ENCODE peak calls at places on chromosomes 13 and 19, in four cellular contexts. Q, X, F and O are unnamed samples. For H3K27me3, the result is how much of the 10 kb centered on the place peaks cover.

GRCh38 chr13:83220241-83220640 is 662.0 kb downstream of the SLITRK1 start:
- DNase-seq in Q (no peak), X (no peak), F (no peak), O (no peak)

GRCh38 chr19:54302252-54302651 is 10.7 kb downstream of the LILRA5 start:
- DNase-seq in Q (no peak), X (no peak), F (no peak), O (no peak)

GRCh38 chr13:110433014-110433413 is 125.9 kb downstream of the COL4A2 start:
- DNase-seq in Q (no peak), X (no peak), F (no peak), O (no peak)

GRCh38 chr13:96946709-96947311 is 47.5 kb downstream of the OXGR1 start:
- DNase-seq in Q (peak), X (no peak), F (no peak), O (no peak)

GRCh38 chr13:32045963-32046785 is 14.6 kb downstream of the FRY start:
- DNase-seq in Q (no peak), X (no peak), F (no peak), O (no peak)

GRCh38 chr13:48320396-48320790 is 16.8 kb downstream of the RB1 start:
- DNase-seq in Q (no peak), X (no peak), F (no peak), O (no peak)

GRCh38 chr19:14164724-14165493 is 28.5 kb upstream of the ASF1B start:
- DNase-seq in Q (no peak), X (no peak), F (no peak), O (no peak)

GRCh38 chr13:95288899-95289500 is 12.3 kb downstream of the ABCC4 start:
- DNase-seq in Q (no peak), X (no peak), F (no peak), O (no peak)

GRCh38 chr19:2077398-2077797 is 18.7 kb downstream of the MOB3A start:
- DNase-seq in Q (no peak), X (no peak), F (no peak), O (no peak)

GRCh38 chr13:105090244-105090643 is 1445.2 kb downstream of the EFNB2 start:
- DNase-seq in Q (no peak), X (no peak), F (no peak), O (no peak)

GRCh38 chr19:4909172-4909896 is at the start of gene UHRF1:
- DNase-seq in Q (peak), X (no peak), F (no peak), O (no peak)

GRCh38 chr13:29105779-29106178 is 285.6 kb downstream of the MTUS2 start:
- DNase-seq in Q (peak), X (no peak), F (no peak), O (no peak)
- TF ChIP-seq CTCF in Q (no peak), X (peak), F (no peak), O (no peak)

GRCh38 chr19:6767081-6767356 is 216 bp downstream of the SH2D3A start:
- DNase-seq in Q (no peak), X (no peak), F (no peak), O (no peak)

GRCh38 chr19:6767357-6768235 is at the start of gene SH2D3A:
- DNase-seq in Q (peak), X (peak), F (peak), O (no peak)

GRCh38 chr19:6765738-6766356 is 1.4 kb downstream of the SH2D3A start:
- DNase-seq in Q (no peak), X (no peak), F (no peak), O (no peak)

GRCh38 chr19:6768236-6768785 is 1.1 kb upstream of the SH2D3A start:
- DNase-seq in Q (no peak), X (no peak), F (no peak), O (no peak)

GRCh38 chr19:6766357-6767080 is 716 bp downstream of the SH2D3A start:
- DNase-seq in Q (no peak), X (no peak), F (no peak), O (no peak)
- H3K4me3 ChIP-seq in Q (peak), X (peak), F (no peak), O (no peak)

DNA sequence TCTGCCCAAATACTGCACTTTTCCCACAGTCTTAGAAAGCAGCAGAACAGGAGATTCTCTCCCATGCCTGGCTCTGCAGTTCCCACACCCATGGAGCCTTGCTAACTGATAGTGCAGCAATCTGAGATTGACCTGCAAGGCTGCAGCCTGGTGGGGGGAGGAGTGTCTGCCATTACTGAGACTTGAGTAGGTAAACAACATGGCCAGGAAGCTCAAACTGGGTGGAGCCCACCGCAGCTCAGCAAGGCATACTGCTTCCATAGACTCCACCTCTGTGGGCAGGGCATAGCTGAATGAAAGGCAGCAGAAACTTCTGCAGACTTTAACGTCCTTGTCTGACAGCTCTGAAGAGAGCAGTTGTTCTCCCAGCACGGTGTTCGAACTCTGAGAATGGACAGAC is 358.5 kb upstream of the PCDH9 start:
- DNase-seq in Q (no peak), X (no peak), F (no peak), O (no peak)
- H3K27me3 ChIP-seq in Q (under half), X (under half), F (under half), O (under half)

GRCh38 chr13:93233997-93234416 is 7.4 kb downstream of the GPC6 start:
- DNase-seq in Q (no peak), X (no peak), F (no peak), O (no peak)
- TF ChIP-seq CTCF in Q (peak), X (no peak), F (no peak), O (no peak)

GRCh38 chr19:48624067-48624594 is 4.8 kb downstream of the SPHK2 start:
- DNase-seq in Q (peak), X (peak), F (peak), O (peak)
- H3K4me3 ChIP-seq in Q (peak), X (peak), F (no peak), O (peak)

GRCh38 chr19:29040951-29041350 is 172.0 kb downstream of the UQCRFS1 start:
- DNase-seq in Q (no peak), X (no peak), F (no peak), O (no peak)
- H3K27me3 ChIP-seq in Q (under half), X (under half), F (under half), O (under half)

GRCh38 chr13:62280590-62280989 is 864.9 kb upstream of the PCDH20 start:
- DNase-seq in Q (no peak), X (no peak), F (no peak), O (no peak)

DNA sequence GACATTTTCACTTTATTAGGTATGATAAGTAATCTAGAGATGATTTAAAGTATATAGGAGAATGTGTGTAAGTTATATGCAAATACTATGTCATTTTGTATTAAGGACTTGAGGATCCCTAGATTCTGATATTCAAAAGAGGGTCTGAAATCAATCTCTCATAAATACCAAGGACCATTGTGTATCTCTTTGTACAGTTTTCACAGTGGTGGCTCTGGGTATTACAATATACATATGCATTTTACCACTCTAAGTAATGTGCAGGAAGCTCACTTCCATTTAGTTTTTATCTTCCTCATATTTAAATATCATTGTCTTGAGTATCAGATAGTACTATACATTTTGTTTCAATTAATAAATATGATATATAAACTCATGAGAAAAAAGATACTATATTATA is 862.6 kb upstream of the PCDH20 start:
- DNase-seq in Q (no peak), X (no peak), F (no peak), O (no peak)
- TF ChIP-seq CTCF in Q (no peak), X (no peak), F (no peak), O (no peak)

DNA sequence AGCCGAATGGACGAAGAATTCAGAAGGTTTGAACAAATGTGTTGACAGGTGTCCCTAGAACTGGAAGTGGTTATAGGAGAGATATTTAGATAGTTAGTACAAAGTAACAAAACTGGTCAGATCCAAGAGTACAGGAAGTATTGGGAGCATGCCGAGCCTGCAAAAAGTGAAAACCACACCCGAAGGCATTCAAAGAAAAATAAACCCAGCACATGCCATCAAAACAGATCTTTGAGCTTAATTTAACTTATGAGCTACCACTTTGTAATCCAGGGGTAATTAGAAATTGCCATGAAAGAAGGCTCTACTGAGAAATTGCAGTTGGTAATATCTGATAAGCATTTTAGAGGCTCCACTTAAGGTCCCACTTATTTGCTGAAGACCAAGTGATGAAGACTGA is 214.2 kb downstream of the DNAJC15 start:
- DNase-seq in Q (no peak), X (no peak), F (no peak), O (no peak)
- H3K4me3 ChIP-seq in Q (no peak), X (no peak), F (no peak), O (no peak)

GRCh38 chr13:99985886-99986527 is 4.4 kb downstream of the ZIC2 start:
- DNase-seq in Q (peak), X (no peak), F (no peak), O (no peak)

GRCh38 chr13:99983401-99984133 is 2.0 kb downstream of the ZIC2 start:
- DNase-seq in Q (peak), X (no peak), F (no peak), O (no peak)

GRCh38 chr13:99984134-99984462 is 2.5 kb downstream of the ZIC2 start:
- DNase-seq in Q (peak), X (no peak), F (no peak), O (no peak)

GRCh38 chr13:99985243-99985874 is 3.8 kb downstream of the ZIC2 start:
- DNase-seq in Q (peak), X (no peak), F (no peak), O (no peak)

DNA sequence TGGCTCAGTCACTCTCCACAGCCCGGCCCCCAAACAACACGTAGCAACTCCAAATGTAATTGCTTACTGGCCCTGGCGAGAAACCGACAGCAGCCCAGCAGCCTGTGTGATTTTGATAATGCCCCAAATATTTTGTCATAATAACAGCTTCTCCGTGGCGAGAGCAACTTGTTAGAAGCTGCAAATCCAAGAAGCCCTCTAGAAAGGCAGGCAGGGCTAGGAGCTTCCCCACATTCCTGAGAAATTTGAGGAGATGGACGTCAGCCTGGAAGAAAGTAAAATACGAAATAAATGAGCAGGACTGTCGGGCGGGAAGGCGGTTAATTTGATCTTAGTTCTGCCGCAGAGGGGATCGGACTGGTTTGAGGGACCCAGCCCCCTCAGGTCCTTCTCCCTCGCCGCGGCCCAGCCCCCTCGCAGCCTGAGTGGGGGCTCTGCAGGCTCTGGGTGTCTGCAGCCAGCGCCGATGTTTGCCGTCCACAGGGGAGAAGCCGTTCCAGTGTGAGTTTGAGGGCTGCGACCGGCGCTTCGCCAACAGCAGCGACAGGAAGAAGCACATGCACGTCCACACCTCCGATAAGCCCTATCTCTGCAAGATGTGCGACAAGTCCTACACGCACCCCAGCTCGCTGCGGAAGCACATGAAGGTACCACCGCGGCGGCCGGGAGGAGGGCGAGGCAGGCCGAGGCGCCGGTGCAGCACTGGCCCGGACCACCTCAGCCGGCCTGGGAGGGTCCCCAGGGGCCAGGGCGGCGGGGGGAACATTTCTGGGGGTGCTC is 3.1 kb downstream of the ZIC2 start:
- DNase-seq in Q (no peak), X (no peak), F (no peak), O (no peak)
- H3K27me3 ChIP-seq in Q (half or more), X (half or more), F (half or more), O (half or more)

GRCh38 chr13:74442751-74443150 is 308.5 kb upstream of the KLF12 start:
- DNase-seq in Q (no peak), X (no peak), F (no peak), O (no peak)

GRCh38 chr13:74444877-74445479 is 310.8 kb upstream of the KLF12 start:
- DNase-seq in Q (no peak), X (no peak), F (no peak), O (no peak)

GRCh38 chr13:74438911-74439310 is 304.7 kb upstream of the KLF12 start:
- DNase-seq in Q (no peak), X (no peak), F (no peak), O (no peak)

GRCh38 chr13:74444161-74444571 is 310.0 kb upstream of the KLF12 start:
- DNase-seq in Q (no peak), X (no peak), F (no peak), O (no peak)

GRCh38 chr13:74443623-74444022 is 309.4 kb upstream of the KLF12 start:
- DNase-seq in Q (no peak), X (no peak), F (no peak), O (peak)
- TF ChIP-seq CTCF in Q (no peak), X (no peak), F (no peak), O (no peak)